ENCODE peak calls at places on chromosomes 2 and 18, in ten cellular contexts. One of them, this sample, is unnamed.

GRCh38 chr18:63062246-63062645 is 257.3 kb downstream of the BCL2 start:
- DNase-seq in SJSA1: peak; percentile 84
- DNase-seq in psoas muscle: no peak
- DNase-seq in H9: no peak
- DNase-seq in Panc1: no peak
- DNase-seq in fibroblast of lung: no peak
- DNase-seq in osteoblast: no peak
- DNase-seq in K562: no peak
- DNase-seq in effector memory CD4-positive, alpha-beta T cell: no peak
- DNase-seq in pancreas: no peak
- DNase-seq in this sample: no peak

GRCh38 chr2:177289824-177290632 is 25.5 kb upstream of the NFE2L2 start:
- DNase-seq in SJSA1: no peak
- DNase-seq in fibroblast of lung: no peak
- DNase-seq in pancreas: no peak
- DNase-seq in effector memory CD4-positive, alpha-beta T cell: no peak
- DNase-seq in H9: no peak
- DNase-seq in Panc1: no peak
- DNase-seq in psoas muscle: no peak
- DNase-seq in osteoblast: no peak
- DNase-seq in K562: no peak
- DNase-seq in this sample: no peak

GRCh38 chr2:12293868-12294267 is 422.9 kb upstream of the TRIB2 start:
- DNase-seq in osteoblast: no peak
- DNase-seq in pancreas: no peak
- DNase-seq in Panc1: no peak
- DNase-seq in SJSA1: no peak
- DNase-seq in psoas muscle: no peak
- DNase-seq in K562: no peak
- DNase-seq in H9: no peak
- DNase-seq in effector memory CD4-positive, alpha-beta T cell: no peak
- DNase-seq in fibroblast of lung: peak; percentile 23
- DNase-seq in this sample: no peak

GRCh38 chr2:166000401-166000800 is 46.8 kb upstream of the TTC21B start:
- DNase-seq in fibroblast of lung: no peak
- DNase-seq in SJSA1: no peak
- DNase-seq in K562: no peak
- DNase-seq in pancreas: no peak
- DNase-seq in Panc1: no peak
- DNase-seq in osteoblast: no peak
- DNase-seq in psoas muscle: no peak
- DNase-seq in H9: no peak
- DNase-seq in effector memory CD4-positive, alpha-beta T cell: no peak
- DNase-seq in this sample: no peak

GRCh38 chr18:60044290-60045006 is 144.7 kb downstream of the PMAIP1 start:
- DNase-seq in osteoblast: no peak
- DNase-seq in K562: no peak
- DNase-seq in SJSA1: peak; percentile 69
- DNase-seq in Panc1: no peak
- DNase-seq in fibroblast of lung: peak; percentile 91
- DNase-seq in H9: no peak
- DNase-seq in effector memory CD4-positive, alpha-beta T cell: no peak
- DNase-seq in psoas muscle: no peak
- DNase-seq in pancreas: no peak
- DNase-seq in this sample: no peak

GRCh38 chr2:30208453-30208852 is 22.9 kb upstream of the LBH start:
- DNase-seq in Panc1: peak; percentile 51
- DNase-seq in SJSA1: peak; percentile 54
- DNase-seq in K562: peak; percentile 53
- DNase-seq in psoas muscle: peak; percentile 51
- DNase-seq in effector memory CD4-positive, alpha-beta T cell: no peak
- DNase-seq in fibroblast of lung: peak; percentile 65
- DNase-seq in H9: peak; percentile 84
- DNase-seq in pancreas: no peak
- DNase-seq in osteoblast: no peak
- DNase-seq in this sample: peak; percentile 86

GRCh38 chr2:68726608-68727367 is 7.8 kb upstream of the ARHGAP25 start:
- DNase-seq in pancreas: no peak
- DNase-seq in H9: no peak
- DNase-seq in K562: no peak
- DNase-seq in fibroblast of lung: peak; percentile 80
- DNase-seq in psoas muscle: no peak
- DNase-seq in effector memory CD4-positive, alpha-beta T cell: peak; percentile 58
- DNase-seq in osteoblast: no peak
- DNase-seq in SJSA1: no peak
- DNase-seq in Panc1: no peak
- DNase-seq in this sample: peak; percentile 6

GRCh38 chr2:64831134-64831976 is 157.8 kb upstream of the SLC1A4 start:
- DNase-seq in Panc1: peak; percentile 88
- DNase-seq in fibroblast of lung: peak; percentile 88
- DNase-seq in SJSA1: peak; percentile 99
- DNase-seq in psoas muscle: peak; percentile 91
- DNase-seq in pancreas: peak; percentile 84
- DNase-seq in osteoblast: peak; percentile 95
- DNase-seq in effector memory CD4-positive, alpha-beta T cell: peak; percentile 81
- DNase-seq in H9: peak; percentile 85
- DNase-seq in K562: peak; percentile 93
- DNase-seq in this sample: peak; percentile 75

GRCh38 chr2:25257032-25257455 is 84.7 kb downstream of the DNMT3A start:
- DNase-seq in effector memory CD4-positive, alpha-beta T cell: no peak
- DNase-seq in fibroblast of lung: peak; percentile 79
- DNase-seq in Panc1: no peak
- DNase-seq in psoas muscle: no peak
- DNase-seq in osteoblast: peak; percentile 80
- DNase-seq in H9: no peak
- DNase-seq in SJSA1: no peak
- DNase-seq in pancreas: no peak
- DNase-seq in K562: no peak
- DNase-seq in this sample: peak; percentile 91

GRCh38 chr2:51324028-51324427 is 292.1 kb upstream of the NRXN1 start:
- DNase-seq in effector memory CD4-positive, alpha-beta T cell: no peak
- DNase-seq in fibroblast of lung: no peak
- DNase-seq in H9: no peak
- DNase-seq in pancreas: no peak
- DNase-seq in psoas muscle: no peak
- DNase-seq in SJSA1: no peak
- DNase-seq in K562: no peak
- DNase-seq in osteoblast: no peak
- DNase-seq in Panc1: no peak
- DNase-seq in this sample: no peak

GRCh38 chr2:137938204-137938603 is 26.1 kb upstream of the HNMT start:
- DNase-seq in H9: no peak
- DNase-seq in fibroblast of lung: peak; percentile 92
- DNase-seq in SJSA1: peak; percentile 84
- DNase-seq in K562: no peak
- DNase-seq in effector memory CD4-positive, alpha-beta T cell: no peak
- DNase-seq in osteoblast: no peak
- DNase-seq in Panc1: no peak
- DNase-seq in pancreas: no peak
- DNase-seq in psoas muscle: no peak
- DNase-seq in this sample: no peak

GRCh38 chr2:37585982-37586621 is 85.3 kb downstream of the CDC42EP3 start:
- DNase-seq in K562: no peak
- DNase-seq in H9: no peak
- DNase-seq in SJSA1: peak; percentile 74
- DNase-seq in fibroblast of lung: peak; percentile 98
- DNase-seq in psoas muscle: peak; percentile 52
- DNase-seq in osteoblast: peak; percentile 75
- DNase-seq in pancreas: no peak
- DNase-seq in effector memory CD4-positive, alpha-beta T cell: peak; percentile 70
- DNase-seq in Panc1: no peak
- DNase-seq in this sample: peak; percentile 76

GRCh38 chr18:3597159-3597977 is 147.4 kb downstream of the TGIF1 start:
- DNase-seq in fibroblast of lung: no peak
- DNase-seq in H9: no peak
- DNase-seq in psoas muscle: no peak
- DNase-seq in Panc1: no peak
- DNase-seq in effector memory CD4-positive, alpha-beta T cell: no peak
- DNase-seq in osteoblast: no peak
- DNase-seq in K562: no peak
- DNase-seq in SJSA1: no peak
- DNase-seq in pancreas: no peak
- DNase-seq in this sample: no peak

GRCh38 chr2:111701266-111701665 is 182.7 kb downstream of the ANAPC1 start:
- DNase-seq in SJSA1: no peak
- DNase-seq in Panc1: no peak
- DNase-seq in osteoblast: no peak
- DNase-seq in effector memory CD4-positive, alpha-beta T cell: no peak
- DNase-seq in fibroblast of lung: peak; percentile 25
- DNase-seq in K562: no peak
- DNase-seq in H9: peak; percentile 51
- DNase-seq in psoas muscle: no peak
- DNase-seq in pancreas: no peak
- DNase-seq in this sample: no peak

GRCh38 chr18:57747809-57748680 is 55.1 kb downstream of the ATP8B1 start:
- DNase-seq in SJSA1: no peak
- DNase-seq in H9: no peak
- DNase-seq in Panc1: no peak
- DNase-seq in psoas muscle: no peak
- DNase-seq in effector memory CD4-positive, alpha-beta T cell: no peak
- DNase-seq in pancreas: no peak
- DNase-seq in fibroblast of lung: no peak
- DNase-seq in K562: no peak
- DNase-seq in osteoblast: no peak
- DNase-seq in this sample: no peak

GRCh38 chr18:39166776-39167175 is 1601.2 kb upstream of the CELF4 start:
- DNase-seq in fibroblast of lung: no peak
- DNase-seq in pancreas: no peak
- DNase-seq in Panc1: no peak
- DNase-seq in osteoblast: no peak
- DNase-seq in H9: no peak
- DNase-seq in SJSA1: no peak
- DNase-seq in K562: no peak
- DNase-seq in psoas muscle: no peak
- DNase-seq in effector memory CD4-positive, alpha-beta T cell: no peak
- DNase-seq in this sample: no peak

GRCh38 chr2:113041871-113042270 is 10.8 kb downstream of the IL36B start:
- DNase-seq in osteoblast: no peak
- DNase-seq in psoas muscle: no peak
- DNase-seq in effector memory CD4-positive, alpha-beta T cell: no peak
- DNase-seq in K562: no peak
- DNase-seq in Panc1: no peak
- DNase-seq in pancreas: no peak
- DNase-seq in fibroblast of lung: no peak
- DNase-seq in SJSA1: no peak
- DNase-seq in H9: no peak
- DNase-seq in this sample: no peak

GRCh38 chr2:66555511-66556324 is 120.8 kb downstream of the MEIS1 start:
- DNase-seq in SJSA1: no peak
- DNase-seq in effector memory CD4-positive, alpha-beta T cell: no peak
- DNase-seq in fibroblast of lung: peak; percentile 22
- DNase-seq in Panc1: no peak
- DNase-seq in psoas muscle: no peak
- DNase-seq in H9: no peak
- DNase-seq in K562: no peak
- DNase-seq in pancreas: no peak
- DNase-seq in osteoblast: no peak
- DNase-seq in this sample: no peak
- H3K27ac ChIP-seq in SJSA1: no peak overlapping the region
- H3K27ac ChIP-seq in effector memory CD4-positive, alpha-beta T cell: no peak overlapping the region
- H3K27ac ChIP-seq in fibroblast of lung: peak overlapping the region; percentile 69
- H3K27ac ChIP-seq in Panc1: no peak overlapping the region
- H3K27ac ChIP-seq in psoas muscle: peak overlapping the region; percentile 50
- H3K27ac ChIP-seq in H9: no peak overlapping the region
- H3K27ac ChIP-seq in K562: peak overlapping the region; percentile 2
- H3K27ac ChIP-seq in pancreas: no peak overlapping the region
- H3K27ac ChIP-seq in osteoblast: no peak overlapping the region
- H3K27ac ChIP-seq in this sample: peak overlapping the region; percentile 83

GRCh38 chr2:54100772-54101171 is 14.6 kb upstream of the ACYP2 start:
- DNase-seq in K562: no peak
- DNase-seq in psoas muscle: no peak
- DNase-seq in osteoblast: no peak
- DNase-seq in SJSA1: no peak
- DNase-seq in H9: no peak
- DNase-seq in pancreas: no peak
- DNase-seq in effector memory CD4-positive, alpha-beta T cell: no peak
- DNase-seq in fibroblast of lung: no peak
- DNase-seq in Panc1: no peak
- DNase-seq in this sample: no peak
- H3K4me1 ChIP-seq in K562: no peaks in the 10 kb centered on the region
- H3K4me1 ChIP-seq in psoas muscle: peaks cover 6% of the 10 kb centered on the region
- H3K4me1 ChIP-seq in osteoblast: peaks cover 16% of the 10 kb centered on the region
- H3K4me1 ChIP-seq in SJSA1: peaks cover 3% of the 10 kb centered on the region
- H3K4me1 ChIP-seq in H9: no peaks in the 10 kb centered on the region
- H3K4me1 ChIP-seq in pancreas: no peaks in the 10 kb centered on the region
- H3K4me1 ChIP-seq in effector memory CD4-positive, alpha-beta T cell: peaks cover 7% of the 10 kb centered on the region
- H3K4me1 ChIP-seq in fibroblast of lung: peaks cover 3% of the 10 kb centered on the region
- H3K4me1 ChIP-seq in Panc1: no peaks in the 10 kb centered on the region
- H3K4me1 ChIP-seq in this sample: no peaks in the 10 kb centered on the region

DNA sequence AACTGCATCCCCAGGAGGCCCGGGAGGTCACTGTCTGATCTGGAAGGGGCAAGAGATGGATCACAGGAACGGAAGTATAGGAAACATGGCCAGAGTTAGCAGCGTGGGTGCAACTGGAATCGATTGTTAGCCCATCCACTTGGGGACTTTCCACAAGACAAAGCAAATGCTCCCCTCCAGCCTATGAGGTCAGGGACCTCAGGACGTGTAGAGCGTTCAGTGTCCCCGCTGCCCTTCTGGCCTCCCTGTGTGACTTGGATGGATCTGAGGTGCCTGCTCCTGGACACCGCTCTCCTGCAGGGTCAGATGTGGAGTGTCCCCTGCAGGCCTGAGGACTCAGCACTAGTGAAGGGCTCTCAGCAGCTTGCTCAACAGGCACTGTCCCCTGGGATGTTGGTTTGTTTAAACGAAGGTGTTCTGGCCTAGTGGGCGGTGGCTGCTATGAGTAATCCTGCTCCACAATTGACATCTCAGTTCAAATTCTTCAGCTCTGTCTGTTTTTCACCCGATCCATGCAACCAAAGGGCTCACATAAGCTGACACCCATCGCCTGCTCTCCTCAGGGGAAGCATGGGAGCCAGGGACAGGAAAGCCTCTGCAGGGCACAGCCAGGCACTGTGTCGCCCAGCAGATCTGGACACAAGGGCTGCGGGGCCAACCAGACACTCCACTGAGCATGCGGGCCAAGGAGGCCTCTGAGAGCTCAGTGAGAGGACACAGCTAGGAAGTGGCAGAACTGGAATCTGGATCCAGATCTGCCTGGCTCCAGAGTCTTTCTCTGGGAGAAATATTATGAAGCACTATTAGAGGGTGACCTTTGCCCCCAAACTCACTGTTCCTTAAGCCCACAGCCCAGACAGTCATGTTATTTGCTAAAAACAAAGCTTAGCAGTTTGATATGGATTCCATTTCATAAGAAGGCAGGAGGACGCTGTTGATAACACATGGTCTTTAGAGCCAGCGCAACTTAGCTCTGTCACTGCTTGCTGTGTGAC is 78.5 kb downstream of the RHOB start:
- DNase-seq in effector memory CD4-positive, alpha-beta T cell: no peak
- DNase-seq in fibroblast of lung: peak; percentile 46
- DNase-seq in osteoblast: peak; percentile 88
- DNase-seq in psoas muscle: peak; percentile 52
- DNase-seq in pancreas: no peak
- DNase-seq in Panc1: no peak
- DNase-seq in SJSA1: peak; percentile 68
- DNase-seq in H9: peak; percentile 25
- DNase-seq in K562: peak; percentile 30
- DNase-seq in this sample: no peak
- H3K27ac ChIP-seq in effector memory CD4-positive, alpha-beta T cell: no peak overlapping the region
- H3K27ac ChIP-seq in fibroblast of lung: no peak overlapping the region
- H3K27ac ChIP-seq in osteoblast: peak overlapping the region; percentile 11
- H3K27ac ChIP-seq in psoas muscle: peak overlapping the region; percentile 8
- H3K27ac ChIP-seq in pancreas: no peak overlapping the region
- H3K27ac ChIP-seq in Panc1: no peak overlapping the region
- H3K27ac ChIP-seq in SJSA1: peak overlapping the region; percentile 41
- H3K27ac ChIP-seq in H9: no peak overlapping the region
- H3K27ac ChIP-seq in K562: peak overlapping the region; percentile 43
- H3K27ac ChIP-seq in this sample: no peak overlapping the region

GRCh38 chr2:88396209-88396608 is 56.3 kb downstream of the FOXI3 start:
- DNase-seq in fibroblast of lung: no peak
- DNase-seq in psoas muscle: no peak
- DNase-seq in Panc1: no peak
- DNase-seq in K562: no peak
- DNase-seq in effector memory CD4-positive, alpha-beta T cell: no peak
- DNase-seq in pancreas: no peak
- DNase-seq in H9: no peak
- DNase-seq in SJSA1: no peak
- DNase-seq in osteoblast: no peak
- DNase-seq in this sample: no peak
- H3K4me1 ChIP-seq in fibroblast of lung: no peaks in the 10 kb centered on the region
- H3K4me1 ChIP-seq in psoas muscle: no peaks in the 10 kb centered on the region
- H3K4me1 ChIP-seq in Panc1: no peaks in the 10 kb centered on the region
- H3K4me1 ChIP-seq in K562: no peaks in the 10 kb centered on the region
- H3K4me1 ChIP-seq in effector memory CD4-positive, alpha-beta T cell: no peaks in the 10 kb centered on the region
- H3K4me1 ChIP-seq in pancreas: no peaks in the 10 kb centered on the region
- H3K4me1 ChIP-seq in H9: no peaks in the 10 kb centered on the region
- H3K4me1 ChIP-seq in SJSA1: no peaks in the 10 kb centered on the region
- H3K4me1 ChIP-seq in osteoblast: no peaks in the 10 kb centered on the region
- H3K4me1 ChIP-seq in this sample: no peaks in the 10 kb centered on the region